ENCODE peak calls at places on chromosomes 2 and 18, in four cellular contexts. J is stimulated activated CD8-positive, alpha-beta memory T cell treated with anti-CD3 and anti-CD28 coated beads, Interleukin-7, amount 100 ng/mL, for 1 hour; G is endodermal cell; N is nucleus accumbens. R is an unnamed sample.

GRCh38 chr2:240362216-240362755 is 73.2 kb upstream of the GPC1 start:
- DNase-seq in J (no peak), G (no peak), N (no peak), R (no peak)

GRCh38 chr2:33412920-33413319 is 63.5 kb upstream of the RASGRP3 start:
- DNase-seq in G (no peak), N (no peak), J (no peak), R (no peak)

GRCh38 chr18:33578371-33579146 is 540 bp downstream of the ASXL3 start:
- DNase-seq in N (peak; percentile 50), G (peak; percentile 63), J (no peak), R (no peak)

GRCh38 chr18:77101410-77102245 is 31.0 kb downstream of the MBP start:
- DNase-seq in N (no peak), J (no peak), G (peak; percentile 83), R (no peak)

GRCh38 chr2:74991977-74992376 is 33.5 kb downstream of the POLE4 start:
- DNase-seq in G (no peak), N (no peak), J (no peak), R (no peak)

GRCh38 chr2:96205238-96205637 is 3.4 kb downstream of the STARD7 start:
- DNase-seq in J (no peak), G (no peak), N (no peak), R (no peak)

GRCh38 chr2:42977236-42978174 is 185.1 kb upstream of the HAAO start:
- DNase-seq in N (no peak), J (no peak), G (no peak), R (no peak)

GRCh38 chr2:54957321-54957999 is 92.8 kb downstream of the RTN4 start:
- DNase-seq in J (no peak), N (no peak), G (peak; percentile 79), R (no peak)

GRCh38 chr2:182033449-182033848 is 47.8 kb downstream of the PPP1R1C start:
- DNase-seq in J (no peak), N (no peak), G (no peak), R (no peak)

GRCh38 chr18:10316778-10317177 is 137.7 kb upstream of the APCDD1 start:
- DNase-seq in G (no peak), J (no peak), N (no peak), R (no peak)

GRCh38 chr2:227774011-227774624 is 28.4 kb downstream of the SCYGR8 start:
- DNase-seq in G (peak; percentile 76), N (no peak), J (no peak), R (no peak)

GRCh38 chr2:219002395-219003266 is 9.4 kb upstream of the CRYBA2 start:
- DNase-seq in J (no peak), G (peak; percentile 97), N (no peak), R (no peak)

GRCh38 chr2:5250482-5250881 is 441.7 kb upstream of the SOX11 start:
- DNase-seq in J (no peak), G (peak; percentile 81), N (no peak), R (no peak)

GRCh38 chr2:176636376-176636775 is 367.1 kb downstream of the MTX2 start:
- DNase-seq in G (no peak), N (no peak), J (no peak), R (no peak)

GRCh38 chr2:128630974-128631697 is 312.5 kb upstream of the HS6ST1 start:
- DNase-seq in N (no peak), J (no peak), G (peak; percentile 38), R (no peak)

GRCh38 chr18:69400253-69400975 is at the start of gene DOK6:
- DNase-seq in J (no peak), G (peak; percentile 86), N (no peak), R (no peak)

GRCh38 chr2:239118675-239119211 is 270.9 kb downstream of the TWIST2 start:
- DNase-seq in J (no peak), G (no peak), N (no peak), R (no peak)

GRCh38 chr2:179543361-179543901 is 278.8 kb upstream of the SESTD1 start:
- DNase-seq in G (no peak), J (no peak), N (no peak), R (no peak)

GRCh38 chr2:97779141-97779540 is 65.8 kb downstream of the ZAP70 start:
- DNase-seq in J (no peak), G (peak; percentile 36), N (no peak), R (no peak)

GRCh38 chr2:224982910-224983688 is 59.2 kb downstream of the DOCK10 start:
- DNase-seq in G (no peak), J (peak; percentile 20), N (no peak), R (no peak)

GRCh38 chr2:111919794-111920608 is 21.6 kb downstream of the MERTK start:
- DNase-seq in N (no peak), G (peak; percentile 36), J (no peak), R (no peak)

GRCh38 chr18:61096231-61096630 is 237.0 kb upstream of the CDH20 start:
- DNase-seq in N (no peak), J (no peak), G (no peak), R (no peak)

GRCh38 chr2:64213607-64214275 is 69.5 kb upstream of the PELI1 start:
- DNase-seq in N (no peak), G (no peak), J (no peak), R (no peak)

GRCh38 chr2:65919579-65920188 is 487.3 kb upstream of the SPRED2 start:
- DNase-seq in J (no peak), N (no peak), G (peak; percentile 47), R (no peak)

GRCh38 chr2:109098251-109098920 is 30.6 kb upstream of the SH3RF3 start:
- DNase-seq in G (no peak), N (no peak), J (no peak), R (no peak)

GRCh38 chr2:109126501-109126860 is 2.5 kb upstream of the SH3RF3 start:
- DNase-seq in G (no peak), N (no peak), J (no peak), R (no peak)

GRCh38 chr2:8312861-8313768 is 368.7 kb upstream of the ID2 start:
- DNase-seq in G (peak; percentile 63), J (no peak), N (no peak), R (no peak)

GRCh38 chr2:102063360-102063947 is 71.7 kb downstream of the IL1R2 start:
- DNase-seq in J (no peak), G (no peak), N (no peak), R (no peak)

GRCh38 chr2:180872256-180872655 is 108.1 kb upstream of the UBE2E3 start:
- DNase-seq in G (no peak), N (no peak), J (no peak), R (no peak)

GRCh38 chr2:33491685-33492084 is 15.2 kb downstream of the RASGRP3 start:
- DNase-seq in G (peak; percentile 81), J (no peak), N (no peak), R (no peak)

GRCh38 chr2:3465844-3466481 is 53.4 kb downstream of the ADI1 start:
- DNase-seq in J (no peak), N (no peak), G (no peak), R (no peak)

GRCh38 chr2:39335930-39336329 is 92.2 kb upstream of the CDKL4 start:
- DNase-seq in J (no peak), N (no peak), G (no peak), R (no peak)

GRCh38 chr2:39660612-39661196 is 5.0 kb upstream of the TMEM178A start:
- DNase-seq in N (no peak), J (no peak), G (no peak), R (no peak)

GRCh38 chr18:57951110-57951796 is 92.8 kb upstream of the NEDD4L start:
- DNase-seq in J (no peak), N (no peak), G (no peak), R (no peak)

GRCh38 chr2:38037325-38037724 is 38.6 kb downstream of the CYP1B1 start:
- DNase-seq in N (no peak), J (no peak), G (no peak), R (no peak)

GRCh38 chr2:26480751-26481380 is 2.9 kb upstream of the OTOF start:
- DNase-seq in J (no peak), N (no peak), G (no peak), R (no peak)

R was measured in cortex of kidney.